ENCODE peak calls at places on chromosomes 1 and 21, in four cellular contexts. V is HCT116, E is GM12878, O is H1. N is an unnamed sample.

GRCh38 chr1:103461171-103462105 is 64.1 kb upstream of the RNPC3 start:
- DNase-seq in V (peak; percentile 4), E (no peak), O (no peak), N (peak; percentile 8)

GRCh38 chr1:235919797-235920475 is 53.2 kb upstream of the LYST start:
- DNase-seq in V (no peak), E (no peak), O (peak; percentile 25), N (no peak)

GRCh38 chr1:145845514-145846161 is at the start of gene NUDT17:
- DNase-seq in V (peak; percentile 26), E (no peak), O (peak; percentile 38), N (peak; percentile 89)

GRCh38 chr1:204250428-204251030 is 36.7 kb upstream of the GOLT1A start:
- DNase-seq in V (no peak), E (no peak), O (no peak), N (no peak)

GRCh38 chr1:182299728-182300581 is 91.6 kb downstream of the GLUL start:
- DNase-seq in V (no peak), E (no peak), O (no peak), N (peak; percentile 98)

GRCh38 chr21:38448619-38449186 is 49.6 kb downstream of the ERG start:
- DNase-seq in V (no peak), E (no peak), O (no peak), N (no peak)

GRCh38 chr1:160046494-160047115 is 14.8 kb upstream of the PIGM start:
- DNase-seq in V (no peak), E (no peak), O (no peak), N (peak; percentile 96)

GRCh38 chr1:98098473-98098872 is 177.6 kb upstream of the DPYD start:
- DNase-seq in V (no peak), E (no peak), O (no peak), N (no peak)

GRCh38 chr1:109274533-109275476 is 8.1 kb downstream of the PSRC1 start:
- DNase-seq in V (peak; percentile 21), E (no peak), O (no peak), N (peak; percentile 78)

GRCh38 chr1:73980324-73981040 is 217.5 kb downstream of the LRRIQ3 start:
- DNase-seq in V (no peak), E (no peak), O (no peak), N (no peak)

GRCh38 chr1:64171797-64172281 is 31.6 kb upstream of the UBE2U start:
- DNase-seq in V (peak; percentile 13), E (peak; percentile 21), O (no peak), N (no peak)

GRCh38 chr1:2376931-2377672 is 14.3 kb downstream of the MORN1 start:
- DNase-seq in V (no peak), E (no peak), O (no peak), N (no peak)

GRCh38 chr1:236602171-236602570 is 2.1 kb downstream of the HEATR1 start:
- DNase-seq in V (no peak), E (no peak), O (no peak), N (no peak)

GRCh38 chr1:33302325-33302724 is 18.6 kb downstream of the A3GALT2 start:
- DNase-seq in V (no peak), E (no peak), O (no peak), N (peak; percentile 56)

GRCh38 chr1:150513275-150513885 is 2.2 kb upstream of the FALEC start:
- DNase-seq in V (no peak), E (no peak), O (no peak), N (peak; percentile 74)

GRCh38 chr1:12368646-12369045 is 138.8 kb downstream of the VPS13D start:
- DNase-seq in V (no peak), E (no peak), O (no peak), N (no peak)

GRCh38 chr1:23208527-23208926 is 8.8 kb downstream of the HTR1D start:
- DNase-seq in V (no peak), E (no peak), O (no peak), N (no peak)

GRCh38 chr1:111199881-111200801 is at the start of gene DENND2D:
- DNase-seq in V (no peak), E (peak; percentile 92), O (no peak), N (no peak)

GRCh38 chr1:31831397-31832378 is 15.9 kb upstream of the SPOCD1 start:
- DNase-seq in V (no peak), E (no peak), O (no peak), N (no peak)

GRCh38 chr1:2099871-2100774 is 49.9 kb downstream of the PRKCZ start:
- DNase-seq in V (no peak), E (no peak), O (no peak), N (no peak)

GRCh38 chr1:162922196-162922595 is 61.2 kb upstream of the CCDC190 start:
- DNase-seq in V (no peak), E (no peak), O (no peak), N (no peak)

GRCh38 chr1:95233321-95233736 is 681 bp upstream of the RWDD3 start:
- DNase-seq in V (no peak), E (no peak), O (no peak), N (no peak)

GRCh38 chr1:49319426-49319963 is 542.8 kb upstream of the BEND5 start:
- DNase-seq in V (no peak), E (no peak), O (no peak), N (no peak)

DNA sequence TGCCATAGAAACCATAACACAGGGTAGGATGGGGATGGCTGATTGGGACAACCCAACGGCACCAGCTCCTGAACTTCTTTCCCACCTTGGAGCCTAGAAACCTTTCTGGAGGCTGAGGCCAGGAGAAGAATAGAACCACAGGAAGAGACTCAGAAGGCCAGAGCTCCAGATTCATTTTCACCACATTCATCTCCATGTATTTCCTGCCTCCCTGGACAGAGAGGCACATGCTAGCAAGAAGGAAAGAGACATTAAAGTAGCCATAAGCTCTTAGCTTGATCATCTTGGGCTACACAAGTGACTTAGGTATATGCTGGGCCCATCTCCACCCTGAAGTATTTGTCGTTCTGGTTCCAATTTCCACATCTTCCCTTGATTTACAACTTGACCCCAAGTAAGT is 44.1 kb downstream of the PLXNA2 start:
- DNase-seq in V (no peak), E (no peak), O (no peak), N (no peak)
- TF ChIP-seq EGR1 in V (no peak), E (no peak), O (no peak), N (no peak)

GRCh38 chr1:66271904-66272254 is 262.1 kb upstream of the SGIP1 start:
- DNase-seq in V (no peak), E (no peak), O (no peak), N (no peak)
- TF ChIP-seq EGR1 in V (no peak), E (no peak), O (no peak), N (no peak)

GRCh38 chr1:228060458-228061190 is 21.9 kb upstream of the ARF1 start:
- DNase-seq in V (no peak), E (no peak), O (no peak), N (peak; percentile 19)
- TF ChIP-seq EGR1 in V (no peak), E (no peak), O (no peak), N (no peak)

DNA sequence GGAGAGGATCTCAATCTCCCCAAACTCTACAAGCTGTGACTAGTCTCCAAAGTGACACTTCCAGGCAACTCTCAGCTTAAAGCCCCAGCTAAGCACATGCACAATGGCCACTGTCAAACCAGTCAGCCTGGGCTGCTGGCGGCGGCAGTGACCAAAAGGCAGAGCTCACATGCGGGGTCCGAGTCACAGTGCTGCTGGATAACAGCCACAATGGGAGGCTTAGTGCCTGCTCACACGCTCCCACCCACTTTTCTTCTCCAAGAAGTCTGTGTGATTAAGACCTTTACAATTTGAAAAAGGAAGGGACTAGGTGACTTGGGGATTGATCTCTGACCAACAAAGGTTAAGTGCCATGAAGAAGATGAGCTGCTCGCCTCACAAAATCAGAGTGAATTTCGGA is 16.8 kb downstream of the RIPK4 start:
- DNase-seq in V (no peak), E (no peak), O (no peak), N (no peak)
- TF ChIP-seq EGR1 in V (no peak), E (no peak), O (no peak), N (no peak)

DNA sequence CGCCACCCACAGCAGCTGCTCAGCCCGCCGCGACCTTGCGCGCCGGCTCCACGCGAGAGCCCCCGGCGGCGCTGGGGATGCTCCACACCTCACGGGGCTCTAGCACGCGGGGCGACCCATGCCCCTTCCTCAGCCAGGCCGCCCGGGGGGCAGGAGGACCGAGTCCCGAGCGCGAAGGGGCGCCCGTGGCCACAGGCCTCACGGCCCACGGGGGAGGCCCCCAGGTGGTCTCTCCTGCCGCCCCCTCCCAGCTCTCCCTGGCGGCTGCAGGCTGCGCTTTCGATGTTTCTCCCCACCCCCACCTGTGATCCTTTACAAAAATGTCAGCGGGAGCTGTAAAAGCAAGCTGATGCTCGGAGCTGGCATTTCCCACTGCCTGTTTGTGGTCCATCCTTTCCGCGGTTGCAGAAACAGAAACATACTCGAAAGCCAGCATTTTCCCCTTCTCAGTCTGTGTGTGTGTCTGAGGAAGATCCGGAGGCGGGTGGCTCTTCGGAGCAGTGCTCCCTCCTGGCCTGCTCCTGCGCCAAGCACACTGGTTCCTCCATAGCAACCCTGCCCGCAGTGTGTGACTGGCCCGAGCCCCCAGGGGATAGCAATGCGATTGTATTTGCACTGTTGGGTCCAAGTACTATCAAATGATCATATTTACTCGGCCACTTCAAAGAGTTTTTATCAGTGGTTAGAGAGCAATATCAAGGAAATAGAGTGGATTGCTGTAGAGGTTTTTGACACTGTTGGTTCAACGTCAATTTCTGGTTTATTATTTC is 2.1 kb downstream of the KIF26B start:
- DNase-seq in V (no peak), E (no peak), O (no peak), N (no peak)
- TF ChIP-seq EGR1 in V (no peak), E (no peak), O (no peak), N (peak; percentile 5)

GRCh38 chr21:46634427-46634826 is 1.0 kb upstream of the PRMT2 start:
- DNase-seq in V (no peak), E (no peak), O (no peak), N (no peak)

GRCh38 chr21:46633561-46633960 is 1.9 kb upstream of the PRMT2 start:
- DNase-seq in V (no peak), E (no peak), O (no peak), N (no peak)

GRCh38 chr21:46636181-46636512 is 673 bp downstream of the PRMT2 start:
- DNase-seq in V (no peak), E (no peak), O (no peak), N (no peak)

GRCh38 chr21:46635324-46636180 is at the start of gene PRMT2:
- DNase-seq in V (peak; percentile 91), E (peak; percentile 86), O (peak; percentile 93), N (peak; percentile 99)

DNA sequence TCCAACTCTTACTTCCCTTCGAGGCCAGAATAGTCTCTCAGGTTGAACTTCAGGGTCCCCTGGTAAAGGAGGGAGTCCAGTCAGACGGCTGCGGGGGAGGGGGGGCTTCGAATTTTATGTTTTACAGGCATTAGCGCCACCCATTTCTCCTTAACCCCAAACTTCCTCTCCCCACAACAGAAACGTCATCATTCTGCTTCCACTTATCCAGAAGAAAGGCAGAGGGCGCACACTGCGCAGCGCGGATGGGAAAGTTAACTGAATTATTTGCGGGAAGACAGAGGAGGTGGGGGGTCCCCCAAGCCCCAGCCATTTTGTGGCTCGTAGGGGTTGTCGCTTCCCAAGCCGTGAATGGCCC is 529 bp upstream of the PRMT2 start:
- DNase-seq in V (peak; percentile 40), E (peak; percentile 16), O (peak; percentile 53), N (no peak)
- TF ChIP-seq EGR1 in V (no peak), E (no peak), O (no peak), N (peak; percentile 38)

GRCh38 chr1:24989082-24989481 is 59.0 kb upstream of the RUNX3 start:
- DNase-seq in V (no peak), E (no peak), O (no peak), N (no peak)
- TF ChIP-seq EGR1 in V (no peak), E (no peak), O (no peak), N (no peak)

N was measured in K562.